ENCODE peak calls at places on chromosomes 12 and 14, in nine cellular contexts. One of them, this sample, is unnamed.

GRCh38 chr14:59490756-59491155 is 6.4 kb downstream of the JKAMP start:
- DNase-seq in esophagus squamous epithelium: no peak
- DNase-seq in osteoblast: no peak
- DNase-seq in neural progenitor cell: no peak
- DNase-seq in heart left ventricle: no peak
- DNase-seq in WERI-Rb-1: no peak
- DNase-seq in foreskin fibroblast: no peak
- DNase-seq in breast epithelium: no peak
- DNase-seq in tibial nerve: no peak
- DNase-seq in this sample: no peak

GRCh38 chr12:47903927-47904646 is 707 bp downstream of the VDR start:
- DNase-seq in WERI-Rb-1: no peak
- DNase-seq in heart left ventricle: peak
- DNase-seq in tibial nerve: no peak
- DNase-seq in osteoblast: no peak
- DNase-seq in esophagus squamous epithelium: no peak
- DNase-seq in neural progenitor cell: no peak
- DNase-seq in breast epithelium: peak
- DNase-seq in foreskin fibroblast: peak
- DNase-seq in this sample: peak

GRCh38 chr12:79929065-79929464 is 5.8 kb downstream of the PPP1R12A start:
- DNase-seq in tibial nerve: no peak
- DNase-seq in foreskin fibroblast: no peak
- DNase-seq in osteoblast: no peak
- DNase-seq in heart left ventricle: no peak
- DNase-seq in esophagus squamous epithelium: no peak
- DNase-seq in WERI-Rb-1: no peak
- DNase-seq in breast epithelium: no peak
- DNase-seq in neural progenitor cell: peak
- DNase-seq in this sample: no peak

GRCh38 chr12:49367381-49368239 is at the start of gene SPATS2:
- DNase-seq in heart left ventricle: peak
- DNase-seq in esophagus squamous epithelium: peak
- DNase-seq in WERI-Rb-1: peak
- DNase-seq in foreskin fibroblast: peak
- DNase-seq in breast epithelium: peak
- DNase-seq in neural progenitor cell: no peak
- DNase-seq in tibial nerve: peak
- DNase-seq in osteoblast: no peak
- DNase-seq in this sample: peak

GRCh38 chr12:108825205-108825950 is 32.0 kb downstream of the SSH1 start:
- DNase-seq in esophagus squamous epithelium: no peak
- DNase-seq in foreskin fibroblast: peak
- DNase-seq in neural progenitor cell: no peak
- DNase-seq in breast epithelium: no peak
- DNase-seq in WERI-Rb-1: no peak
- DNase-seq in tibial nerve: no peak
- DNase-seq in heart left ventricle: no peak
- DNase-seq in osteoblast: no peak
- DNase-seq in this sample: peak

GRCh38 chr12:77830502-77830901 is at the start of gene NAV3:
- DNase-seq in breast epithelium: no peak
- DNase-seq in osteoblast: no peak
- DNase-seq in heart left ventricle: no peak
- DNase-seq in esophagus squamous epithelium: no peak
- DNase-seq in tibial nerve: no peak
- DNase-seq in neural progenitor cell: no peak
- DNase-seq in WERI-Rb-1: no peak
- DNase-seq in foreskin fibroblast: peak
- DNase-seq in this sample: peak

GRCh38 chr12:109861689-109862314 is 18.5 kb downstream of the GLTP start:
- DNase-seq in heart left ventricle: no peak
- DNase-seq in foreskin fibroblast: peak
- DNase-seq in osteoblast: no peak
- DNase-seq in esophagus squamous epithelium: no peak
- DNase-seq in tibial nerve: no peak
- DNase-seq in WERI-Rb-1: no peak
- DNase-seq in neural progenitor cell: no peak
- DNase-seq in breast epithelium: no peak
- DNase-seq in this sample: no peak

GRCh38 chr12:104533134-104533533 is 76.4 kb downstream of the CHST11 start:
- DNase-seq in neural progenitor cell: no peak
- DNase-seq in breast epithelium: peak
- DNase-seq in osteoblast: no peak
- DNase-seq in tibial nerve: no peak
- DNase-seq in foreskin fibroblast: no peak
- DNase-seq in WERI-Rb-1: no peak
- DNase-seq in esophagus squamous epithelium: no peak
- DNase-seq in heart left ventricle: no peak
- DNase-seq in this sample: no peak

GRCh38 chr14:100288382-100289185 is 17.7 kb downstream of the SLC25A29 start:
- DNase-seq in neural progenitor cell: no peak
- DNase-seq in esophagus squamous epithelium: no peak
- DNase-seq in WERI-Rb-1: no peak
- DNase-seq in breast epithelium: no peak
- DNase-seq in foreskin fibroblast: peak
- DNase-seq in osteoblast: peak
- DNase-seq in heart left ventricle: no peak
- DNase-seq in tibial nerve: no peak
- DNase-seq in this sample: peak

GRCh38 chr12:2405039-2405438 is 352.3 kb downstream of the CACNA1C start:
- DNase-seq in neural progenitor cell: no peak
- DNase-seq in breast epithelium: no peak
- DNase-seq in foreskin fibroblast: no peak
- DNase-seq in WERI-Rb-1: no peak
- DNase-seq in osteoblast: no peak
- DNase-seq in tibial nerve: no peak
- DNase-seq in esophagus squamous epithelium: no peak
- DNase-seq in heart left ventricle: no peak
- DNase-seq in this sample: no peak

GRCh38 chr12:2401040-2401439 is 348.3 kb downstream of the CACNA1C start:
- DNase-seq in foreskin fibroblast: no peak
- DNase-seq in osteoblast: no peak
- DNase-seq in tibial nerve: no peak
- DNase-seq in WERI-Rb-1: no peak
- DNase-seq in esophagus squamous epithelium: no peak
- DNase-seq in neural progenitor cell: no peak
- DNase-seq in heart left ventricle: no peak
- DNase-seq in breast epithelium: no peak
- DNase-seq in this sample: no peak

GRCh38 chr12:2397356-2398045 is 344.7 kb downstream of the CACNA1C start:
- DNase-seq in WERI-Rb-1: peak
- DNase-seq in breast epithelium: no peak
- DNase-seq in foreskin fibroblast: no peak
- DNase-seq in esophagus squamous epithelium: no peak
- DNase-seq in heart left ventricle: no peak
- DNase-seq in osteoblast: peak
- DNase-seq in tibial nerve: no peak
- DNase-seq in neural progenitor cell: no peak
- DNase-seq in this sample: no peak

GRCh38 chr12:2403221-2403976 is 350.6 kb downstream of the CACNA1C start:
- DNase-seq in tibial nerve: no peak
- DNase-seq in breast epithelium: no peak
- DNase-seq in neural progenitor cell: no peak
- DNase-seq in foreskin fibroblast: no peak
- DNase-seq in WERI-Rb-1: no peak
- DNase-seq in heart left ventricle: no peak
- DNase-seq in osteoblast: no peak
- DNase-seq in esophagus squamous epithelium: no peak
- DNase-seq in this sample: no peak

GRCh38 chr12:2402180-2402579 is 349.4 kb downstream of the CACNA1C start:
- DNase-seq in breast epithelium: no peak
- DNase-seq in WERI-Rb-1: no peak
- DNase-seq in osteoblast: no peak
- DNase-seq in tibial nerve: no peak
- DNase-seq in heart left ventricle: no peak
- DNase-seq in neural progenitor cell: no peak
- DNase-seq in foreskin fibroblast: peak
- DNase-seq in esophagus squamous epithelium: no peak
- DNase-seq in this sample: peak
- TF ChIP-seq CTCF in breast epithelium: no peak
- TF ChIP-seq CTCF in WERI-Rb-1: no peak
- TF ChIP-seq CTCF in osteoblast: no peak
- TF ChIP-seq CTCF in tibial nerve: no peak
- TF ChIP-seq CTCF in heart left ventricle: no peak
- TF ChIP-seq CTCF in neural progenitor cell: no peak
- TF ChIP-seq CTCF in foreskin fibroblast: no peak
- TF ChIP-seq CTCF in esophagus squamous epithelium: no peak
- TF ChIP-seq CTCF in this sample: no peak

GRCh38 chr12:131922772-131923171 is 6.3 kb upstream of the PUS1 start:
- DNase-seq in tibial nerve: no peak
- DNase-seq in heart left ventricle: no peak
- DNase-seq in esophagus squamous epithelium: no peak
- DNase-seq in neural progenitor cell: no peak
- DNase-seq in WERI-Rb-1: no peak
- DNase-seq in osteoblast: peak
- DNase-seq in breast epithelium: no peak
- DNase-seq in foreskin fibroblast: no peak
- DNase-seq in this sample: no peak
- H3K4me3 ChIP-seq in tibial nerve: no peak
- H3K4me3 ChIP-seq in heart left ventricle: no peak
- H3K4me3 ChIP-seq in esophagus squamous epithelium: no peak
- H3K4me3 ChIP-seq in neural progenitor cell: no peak
- H3K4me3 ChIP-seq in WERI-Rb-1: no peak
- H3K4me3 ChIP-seq in osteoblast: no peak
- H3K4me3 ChIP-seq in breast epithelium: no peak
- H3K4me3 ChIP-seq in foreskin fibroblast: no peak
- H3K4me3 ChIP-seq in this sample: no peak

DNA sequence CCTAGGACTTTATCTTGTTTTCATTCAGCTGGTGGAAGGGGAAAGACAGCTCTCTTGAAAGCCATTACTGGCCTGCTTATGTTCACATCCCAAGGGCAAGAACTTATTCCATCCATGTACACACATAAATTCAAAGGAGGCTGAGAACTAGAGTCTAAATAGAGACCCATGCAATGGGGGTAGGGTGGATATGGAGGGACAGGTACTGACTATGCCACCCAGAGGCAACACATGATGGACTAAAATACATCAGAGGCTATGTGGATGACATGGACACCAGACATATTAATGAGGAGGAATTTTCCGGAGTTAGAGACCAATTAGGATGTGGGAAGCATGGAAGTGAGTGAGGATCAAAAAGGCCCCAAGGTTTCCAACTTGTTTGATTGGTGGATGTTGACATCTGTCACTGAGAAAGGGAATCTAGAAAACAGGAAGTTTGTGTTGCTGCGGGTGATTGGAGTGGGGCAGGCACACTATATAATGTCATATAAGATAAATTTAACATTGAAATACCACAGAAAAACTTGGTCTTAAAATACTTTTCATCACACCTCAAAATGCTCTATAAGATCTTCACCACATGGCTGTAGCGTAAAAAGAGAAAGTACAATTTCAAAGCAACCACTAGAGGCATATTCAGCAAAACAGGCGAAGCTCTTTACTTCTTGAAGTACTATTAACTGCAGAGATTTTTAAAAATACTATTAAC is 130.4 kb downstream of the GRIP1 start:
- DNase-seq in foreskin fibroblast: no peak
- DNase-seq in neural progenitor cell: peak
- DNase-seq in heart left ventricle: no peak
- DNase-seq in tibial nerve: no peak
- DNase-seq in breast epithelium: no peak
- DNase-seq in WERI-Rb-1: no peak
- DNase-seq in osteoblast: no peak
- DNase-seq in esophagus squamous epithelium: no peak
- DNase-seq in this sample: no peak
- TF ChIP-seq CTCF in foreskin fibroblast: no peak
- TF ChIP-seq CTCF in neural progenitor cell: peak
- TF ChIP-seq CTCF in heart left ventricle: no peak
- TF ChIP-seq CTCF in tibial nerve: no peak
- TF ChIP-seq CTCF in breast epithelium: no peak
- TF ChIP-seq CTCF in WERI-Rb-1: no peak
- TF ChIP-seq CTCF in osteoblast: peak
- TF ChIP-seq CTCF in esophagus squamous epithelium: no peak
- TF ChIP-seq CTCF in this sample: peak

GRCh38 chr12:122203301-122203967 is at the start of gene B3GNT4:
- DNase-seq in esophagus squamous epithelium: no peak
- DNase-seq in foreskin fibroblast: peak
- DNase-seq in breast epithelium: no peak
- DNase-seq in osteoblast: peak
- DNase-seq in heart left ventricle: peak
- DNase-seq in neural progenitor cell: peak
- DNase-seq in WERI-Rb-1: peak
- DNase-seq in tibial nerve: no peak
- DNase-seq in this sample: peak
- H3K4me3 ChIP-seq in esophagus squamous epithelium: peak
- H3K4me3 ChIP-seq in foreskin fibroblast: peak
- H3K4me3 ChIP-seq in breast epithelium: peak
- H3K4me3 ChIP-seq in osteoblast: peak
- H3K4me3 ChIP-seq in heart left ventricle: peak
- H3K4me3 ChIP-seq in neural progenitor cell: peak
- H3K4me3 ChIP-seq in WERI-Rb-1: peak
- H3K4me3 ChIP-seq in tibial nerve: peak
- H3K4me3 ChIP-seq in this sample: peak

DNA sequence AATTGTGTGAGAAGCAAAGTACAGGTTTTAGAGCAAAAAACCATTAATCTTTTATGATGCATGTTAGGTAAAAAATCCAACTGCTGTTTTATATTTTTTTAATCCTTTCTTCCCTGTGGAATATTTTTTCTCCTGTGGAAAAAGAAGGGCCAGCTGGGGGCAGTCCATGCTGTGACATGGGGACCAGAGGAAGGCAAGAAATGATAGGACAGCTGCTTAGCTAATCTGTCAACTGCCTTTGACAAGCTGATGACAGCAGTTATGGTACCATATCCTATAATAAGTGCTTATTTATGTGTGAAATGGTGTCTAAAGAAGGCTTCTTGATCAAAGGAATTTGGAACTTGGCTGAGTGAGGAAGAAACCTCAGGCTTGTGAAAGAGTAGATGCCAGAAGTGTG is 452.4 kb upstream of the NOVA1 start:
- DNase-seq in tibial nerve: no peak
- DNase-seq in heart left ventricle: no peak
- DNase-seq in breast epithelium: no peak
- DNase-seq in foreskin fibroblast: no peak
- DNase-seq in WERI-Rb-1: peak
- DNase-seq in osteoblast: no peak
- DNase-seq in neural progenitor cell: no peak
- DNase-seq in esophagus squamous epithelium: no peak
- DNase-seq in this sample: no peak
- TF ChIP-seq CTCF in tibial nerve: no peak
- TF ChIP-seq CTCF in heart left ventricle: no peak
- TF ChIP-seq CTCF in breast epithelium: no peak
- TF ChIP-seq CTCF in foreskin fibroblast: no peak
- TF ChIP-seq CTCF in WERI-Rb-1: no peak
- TF ChIP-seq CTCF in osteoblast: no peak
- TF ChIP-seq CTCF in neural progenitor cell: peak
- TF ChIP-seq CTCF in esophagus squamous epithelium: no peak
- TF ChIP-seq CTCF in this sample: no peak